ENCODE peak calls at places on chromosome 15, in four cellular contexts. Y is SK-N-SH, I is HCT116, Q is H1. B is an unnamed sample.

GRCh38 chr15:47718474-47719440 is 1.5 kb downstream of the SEMA6D start:
- DNase-seq in Y (peak; percentile 56), I (no peak), Q (peak; percentile 56), B (no peak)

GRCh38 chr15:58201536-58201935 is 63.4 kb downstream of the AQP9 start:
- DNase-seq in Y (no peak), I (no peak), Q (no peak), B (no peak)

GRCh38 chr15:29470794-29471193 is 201.2 kb upstream of the NSMCE3 start:
- DNase-seq in Y (no peak), I (no peak), Q (no peak), B (no peak)

GRCh38 chr15:90881978-90882721 is 2.2 kb upstream of the FES start:
- DNase-seq in Y (no peak), I (no peak), Q (no peak), B (no peak)

GRCh38 chr15:31091531-31091930 is 10.0 kb downstream of the TRPM1 start:
- DNase-seq in Y (no peak), I (no peak), Q (peak; percentile 6), B (no peak)

GRCh38 chr15:71807125-71807629 is 3.2 kb upstream of the NR2E3 start:
- DNase-seq in Y (peak; percentile 29), I (no peak), Q (peak; percentile 76), B (no peak)

GRCh38 chr15:65066635-65067333 is 1.0 kb downstream of the RASL12 start:
- DNase-seq in Y (no peak), I (no peak), Q (no peak), B (no peak)

GRCh38 chr15:70281811-70282307 is 184.1 kb upstream of the TLE3 start:
- DNase-seq in Y (no peak), I (no peak), Q (no peak), B (no peak)

GRCh38 chr15:43317566-43318184 is 12.7 kb downstream of the LCMT2 start:
- DNase-seq in Y (no peak), I (no peak), Q (no peak), B (peak; percentile 49)

GRCh38 chr15:36361351-36361870 is 218.0 kb upstream of the CDIN1 start:
- DNase-seq in Y (no peak), I (no peak), Q (no peak), B (no peak)

GRCh38 chr15:78415284-78415683 is 22.7 kb upstream of the IREB2 start:
- DNase-seq in Y (no peak), I (peak; percentile 28), Q (no peak), B (peak; percentile 79)
- TF ChIP-seq JUND in Y (no peak), I (no peak), Q (no peak), B (no peak)

GRCh38 chr15:89371145-89372044 is 36.8 kb upstream of the POLG start:
- DNase-seq in Y (no peak), I (no peak), Q (peak; percentile 65), B (peak; percentile 21)

GRCh38 chr15:89370120-89371077 is 35.8 kb upstream of the POLG start:
- DNase-seq in Y (no peak), I (no peak), Q (peak; percentile 86), B (no peak)

GRCh38 chr15:89368566-89369223 is 34.1 kb upstream of the POLG start:
- DNase-seq in Y (peak; percentile 75), I (no peak), Q (peak; percentile 83), B (no peak)

GRCh38 chr15:89367485-89368451 is 33.1 kb upstream of the POLG start:
- DNase-seq in Y (peak; percentile 98), I (no peak), Q (peak; percentile 88), B (no peak)

DNA sequence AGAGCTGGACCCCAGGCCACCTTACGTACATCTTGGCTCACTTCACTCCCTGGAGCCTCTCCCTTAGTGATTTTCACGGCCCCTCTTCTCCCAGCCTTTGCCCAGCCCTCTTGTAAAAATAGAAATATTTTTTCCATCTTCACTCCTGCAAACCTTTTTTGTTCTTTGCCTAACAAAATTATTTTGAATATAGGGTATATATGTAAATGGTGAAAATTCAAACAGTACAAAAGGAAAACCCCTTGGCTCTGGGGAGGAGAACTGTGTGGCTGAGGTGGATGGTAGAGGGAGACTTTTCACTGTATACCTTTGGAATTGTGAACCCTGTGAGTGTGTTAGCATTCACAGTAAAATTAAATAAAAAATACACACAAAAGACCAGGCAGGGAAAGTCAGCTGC is 34.9 kb upstream of the POLG start:
- DNase-seq in Y (no peak), I (no peak), Q (no peak), B (no peak)
- TF ChIP-seq JUND in Y (no peak), I (no peak), Q (no peak), B (no peak)

DNA sequence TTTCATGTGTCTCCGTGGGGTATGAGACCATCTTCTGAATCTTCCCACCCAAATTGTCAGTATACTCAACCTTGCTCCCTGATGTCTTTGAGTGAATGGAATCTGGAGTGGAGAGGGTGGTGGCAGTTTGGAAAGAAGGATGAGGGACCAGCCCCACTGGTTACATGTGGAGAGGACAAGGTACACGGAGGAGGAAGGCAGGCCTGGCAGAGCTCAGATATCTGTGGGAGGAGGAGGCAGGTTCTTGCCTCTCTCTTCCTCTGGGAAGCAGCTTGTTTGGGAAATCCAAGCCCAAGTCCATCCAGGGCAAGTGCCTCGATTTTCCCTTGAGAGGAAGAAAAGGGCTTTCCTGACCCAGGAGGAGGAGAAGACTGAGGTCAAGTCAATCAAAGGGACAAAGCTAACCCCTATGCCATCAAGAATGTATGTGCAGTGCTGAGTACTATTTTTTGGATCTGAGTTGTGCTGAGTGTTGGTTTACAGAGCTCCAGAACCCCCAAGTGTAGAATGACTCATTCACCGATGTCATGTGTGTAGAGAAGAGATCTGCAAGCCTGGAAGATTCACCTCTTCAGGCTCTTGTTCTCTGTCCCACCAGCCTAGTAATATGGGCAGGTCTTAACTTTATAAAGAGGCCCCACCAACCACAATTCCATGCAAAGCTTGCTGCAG is 19.8 kb upstream of the LOXL1 start:
- DNase-seq in Y (no peak), I (no peak), Q (no peak), B (no peak)
- TF ChIP-seq JUND in Y (peak; percentile 25), I (no peak), Q (no peak), B (no peak)

GRCh38 chr15:50458713-50459112 is 34.5 kb downstream of the USP8 start:
- DNase-seq in Y (no peak), I (no peak), Q (no peak), B (no peak)

GRCh38 chr15:50452927-50453326 is 28.7 kb downstream of the USP8 start:
- DNase-seq in Y (no peak), I (no peak), Q (no peak), B (no peak)

GRCh38 chr15:50463423-50464358 is 39.5 kb downstream of the USP8 start:
- DNase-seq in Y (no peak), I (no peak), Q (no peak), B (no peak)

GRCh38 chr15:50458301-50458700 is 34.1 kb downstream of the USP8 start:
- DNase-seq in Y (no peak), I (no peak), Q (no peak), B (no peak)
- TF ChIP-seq JUND in Y (no peak), I (no peak), Q (no peak), B (no peak)

DNA sequence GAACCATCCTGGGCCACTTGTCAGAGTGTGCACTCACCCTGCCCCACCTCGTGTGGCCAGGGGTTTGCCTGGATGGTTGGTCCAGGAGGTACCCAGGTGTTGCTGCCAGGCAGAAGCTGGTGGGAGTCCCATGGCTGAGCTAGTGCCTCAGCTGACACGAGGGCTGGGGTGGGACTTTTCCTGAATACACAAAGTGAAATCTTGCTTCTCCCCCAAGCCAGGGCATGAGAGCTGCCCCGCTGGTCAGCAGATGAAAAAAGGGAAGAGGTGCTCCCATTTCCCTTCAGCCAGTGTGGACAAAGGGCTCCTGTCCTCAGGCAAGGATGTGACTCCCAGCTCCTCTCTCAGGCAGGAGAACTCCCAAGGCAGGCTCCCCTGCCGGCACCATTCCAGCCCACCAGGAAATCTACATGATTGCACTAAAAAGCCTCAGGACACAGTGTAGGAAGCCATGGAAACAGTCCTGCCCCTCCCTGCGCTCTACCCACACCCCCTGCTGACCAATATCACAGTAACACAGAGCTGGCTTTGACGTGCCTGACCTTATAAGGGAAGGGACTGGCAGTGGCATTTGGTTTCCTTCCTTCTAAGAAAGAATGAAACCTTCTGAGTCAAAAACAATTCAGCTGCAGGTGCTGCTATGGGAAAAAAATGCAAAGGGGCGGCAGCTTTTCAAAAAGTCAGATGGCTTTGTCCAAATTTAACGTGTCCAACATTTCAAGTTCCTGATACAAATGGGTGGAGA is 33.9 kb downstream of the MYO5C start:
- DNase-seq in Y (peak; percentile 81), I (peak; percentile 26), Q (peak; percentile 70), B (no peak)
- TF ChIP-seq JUND in Y (no peak), I (no peak), Q (no peak), B (no peak)

DNA sequence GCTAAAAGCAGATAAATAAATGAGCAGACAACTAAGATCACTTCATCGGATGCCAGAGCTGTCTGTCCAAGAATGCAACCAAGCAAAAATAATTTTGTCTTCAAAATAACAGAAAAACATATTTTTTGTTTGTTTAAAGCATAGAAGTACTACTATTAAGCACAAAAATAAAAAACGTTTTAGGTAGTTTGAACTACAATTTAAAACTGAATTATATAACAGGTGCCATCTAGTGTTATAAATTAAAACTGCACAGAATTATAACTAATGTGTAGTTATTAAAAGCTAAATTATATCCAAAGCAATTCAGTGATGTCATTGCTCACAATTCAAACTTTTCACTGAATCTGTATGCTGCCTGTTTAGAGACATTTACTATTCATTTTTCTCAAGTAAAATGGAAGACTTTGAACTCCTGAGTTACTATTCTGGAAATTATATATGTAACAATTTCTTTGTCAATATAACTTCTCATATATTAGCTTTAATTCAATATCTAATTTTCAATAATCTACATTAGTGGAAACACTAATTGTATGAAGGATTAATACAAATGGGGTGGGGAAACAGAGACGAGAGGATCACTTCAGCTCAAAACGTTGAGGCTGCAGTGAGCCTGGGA is 29.5 kb downstream of the LINS1 start:
- DNase-seq in Y (no peak), I (no peak), Q (no peak), B (no peak)
- TF ChIP-seq JUND in Y (no peak), I (no peak), Q (no peak), B (no peak)

GRCh38 chr15:33112541-33113105 is 81.9 kb downstream of the FMN1 start:
- DNase-seq in Y (no peak), I (no peak), Q (no peak), B (no peak)

GRCh38 chr15:33108518-33108917 is 86.0 kb downstream of the FMN1 start:
- DNase-seq in Y (no peak), I (no peak), Q (no peak), B (no peak)

GRCh38 chr15:33109345-33109744 is 85.2 kb downstream of the FMN1 start:
- DNase-seq in Y (no peak), I (no peak), Q (no peak), B (no peak)

GRCh38 chr15:33113666-33114483 is 80.6 kb downstream of the FMN1 start:
- DNase-seq in Y (no peak), I (no peak), Q (no peak), B (no peak)

DNA sequence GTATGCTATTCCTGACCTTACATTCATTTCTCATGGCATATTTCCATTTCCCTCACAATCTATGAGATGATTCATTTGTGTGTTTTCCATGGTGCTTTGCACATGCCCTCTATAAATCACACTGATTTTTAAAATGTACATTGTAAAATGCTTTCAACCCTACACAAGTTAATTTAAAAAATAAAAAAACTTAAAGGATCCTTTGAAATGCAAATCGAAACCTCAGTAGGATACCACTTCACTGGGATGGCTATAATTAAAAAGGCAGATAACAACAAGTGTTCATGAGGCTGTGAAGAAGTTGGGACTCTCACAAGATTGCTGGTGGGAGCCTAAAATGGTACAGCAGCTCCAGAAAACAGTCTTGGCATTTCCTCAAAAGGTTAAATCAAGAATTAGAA is 83.5 kb downstream of the FMN1 start:
- DNase-seq in Y (no peak), I (no peak), Q (no peak), B (no peak)
- TF ChIP-seq JUND in Y (peak; percentile 54), I (no peak), Q (no peak), B (no peak)